ENCODE peak calls at places on chromosome 18, in four cellular contexts. R, H, A and S are unnamed samples.

GRCh38 chr18:53153281-53153680 is 813.3 kb downstream of the DCC start:
- DNase-seq in H (no peak), A (peak; percentile 44), R (no peak), S (peak; percentile 3)

GRCh38 chr18:55302337-55302833 is 285.6 kb downstream of the TCF4 start:
- DNase-seq in A (peak; percentile 14), R (no peak), H (peak; percentile 50), S (no peak)

GRCh38 chr18:10938241-10938640 is 211.1 kb downstream of the PIEZO2 start:
- DNase-seq in H (no peak), R (no peak), A (no peak), S (no peak)

GRCh38 chr18:63882333-63883141 is 5.0 kb upstream of the SERPINB2 start:
- DNase-seq in H (peak; percentile 95), A (no peak), R (no peak), S (no peak)

GRCh38 chr18:75132068-75132467 is 76.9 kb downstream of the PTGR3 start:
- DNase-seq in R (no peak), H (no peak), A (no peak), S (no peak)

GRCh38 chr18:59144483-59144882 is 4.8 kb downstream of the SEC11C start:
- DNase-seq in R (no peak), H (no peak), A (no peak), S (no peak)

GRCh38 chr18:57780318-57781127 is 22.6 kb downstream of the ATP8B1 start:
- DNase-seq in A (no peak), H (peak; percentile 71), R (no peak), S (no peak)

GRCh38 chr18:12911025-12911927 is 27.2 kb upstream of the PTPN2 start:
- DNase-seq in R (no peak), A (no peak), H (peak; percentile 32), S (no peak)

GRCh38 chr18:75350440-75350839 is 77.1 kb downstream of the SMIM21 start:
- DNase-seq in H (no peak), A (peak; percentile 65), R (no peak), S (no peak)

GRCh38 chr18:49722472-49722871 is 90.9 kb downstream of the ACAA2 start:
- DNase-seq in H (no peak), A (no peak), R (no peak), S (no peak)

GRCh38 chr18:71878226-71878625 is 665.9 kb downstream of the CBLN2 start:
- DNase-seq in H (no peak), A (no peak), R (peak; percentile 25), S (no peak)

GRCh38 chr18:13366977-13367892 is 148.7 kb downstream of the LDLRAD4 start:
- DNase-seq in R (no peak), H (no peak), A (no peak), S (no peak)

GRCh38 chr18:34322365-34323289 is 97.9 kb upstream of the NOL4 start:
- DNase-seq in R (peak; percentile 53), H (peak; percentile 81), A (peak; percentile 85), S (peak; percentile 66)

GRCh38 chr18:80154293-80154692 is 45.2 kb downstream of the ADNP2 start:
- DNase-seq in R (no peak), H (peak; percentile 56), A (peak; percentile 47), S (peak; percentile 36)

GRCh38 chr18:64219511-64219910 is 70.6 kb upstream of the LINC00305 start:
- DNase-seq in R (no peak), A (no peak), H (no peak), S (no peak)

GRCh38 chr18:21386523-21387240 is 144.7 kb downstream of the GREB1L start:
- DNase-seq in R (no peak), A (no peak), H (no peak), S (no peak)

GRCh38 chr18:21391074-21391673 is 149.1 kb downstream of the GREB1L start:
- DNase-seq in A (no peak), R (no peak), H (peak; percentile 85), S (no peak)

GRCh38 chr18:21393986-21394385 is 152.0 kb downstream of the GREB1L start:
- DNase-seq in R (no peak), H (no peak), A (no peak), S (no peak)

GRCh38 chr18:21389903-21390302 is 147.9 kb downstream of the GREB1L start:
- DNase-seq in H (no peak), R (no peak), A (no peak), S (no peak)

DNA sequence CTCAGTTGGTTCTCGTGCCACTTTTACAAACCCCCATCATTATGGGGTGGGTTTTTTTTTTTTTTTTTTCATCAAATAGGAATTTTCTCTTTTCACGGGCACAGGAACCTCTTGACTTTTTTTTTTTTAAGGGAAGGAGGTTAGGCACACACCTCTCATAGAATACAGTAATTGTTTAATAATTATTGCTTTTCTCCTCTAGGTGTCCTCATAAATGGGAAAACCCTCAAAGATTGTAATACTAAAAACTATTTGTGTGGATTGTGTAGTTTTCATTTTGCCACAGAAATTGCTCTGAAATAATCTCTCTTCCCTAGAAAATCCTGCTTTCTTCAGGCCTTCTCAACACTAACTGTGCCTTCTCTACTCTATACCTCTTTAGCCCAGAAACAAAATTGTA is 147.3 kb downstream of the GREB1L start:
- DNase-seq in H (peak; percentile 16), A (no peak), R (no peak), S (no peak)
- H2AFZ ChIP-seq in H (no peak overlapping the region), A (no peak overlapping the region), R (no peak overlapping the region), S (no peak overlapping the region)

GRCh38 chr18:22045221-22045918 is 124.0 kb upstream of the GATA6 start:
- DNase-seq in R (no peak), H (no peak), A (no peak), S (no peak)
- H3K27ac ChIP-seq in R (no peak overlapping the region), H (no peak overlapping the region), A (no peak overlapping the region), S (no peak overlapping the region)

DNA sequence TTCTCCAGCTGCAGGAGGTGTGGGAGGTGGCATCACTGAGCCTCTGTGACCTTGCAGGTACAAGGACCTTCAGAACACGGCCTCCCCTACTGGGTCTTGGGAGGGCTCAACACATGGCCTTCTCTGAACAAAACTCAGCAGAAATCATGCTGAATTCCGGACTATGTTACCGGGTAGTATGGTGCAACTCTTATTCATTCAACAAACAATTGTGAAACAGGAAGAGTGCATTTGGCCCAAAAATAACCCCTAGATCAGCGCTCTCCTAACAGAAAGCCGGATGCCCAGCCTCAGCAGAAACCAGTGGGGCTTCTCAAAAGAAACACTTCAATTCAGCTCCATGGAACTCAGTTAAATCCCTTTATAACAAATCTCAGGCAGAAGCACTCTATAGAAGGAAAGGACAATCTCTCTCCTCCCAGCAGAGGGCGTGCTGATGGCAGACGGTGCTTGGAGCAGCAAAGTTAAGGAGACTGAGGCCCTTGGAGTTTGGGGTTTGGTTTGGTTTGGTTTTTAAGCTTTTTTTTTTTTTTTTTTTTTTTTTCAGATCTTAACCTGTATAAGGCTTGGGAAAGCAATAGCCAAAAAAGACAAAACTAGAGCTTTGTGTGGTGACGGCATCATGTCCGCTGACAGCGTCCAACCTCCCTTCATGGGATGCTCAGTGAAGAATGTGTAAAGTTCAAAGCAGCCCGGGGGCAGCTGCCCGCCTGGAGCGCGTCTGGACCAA is 104.2 kb upstream of the SALL3 start:
- DNase-seq in R (no peak), A (peak; percentile 72), H (peak; percentile 7), S (peak; percentile 21)
- TF ChIP-seq EZH2phosphoT487 in R (no peak), A (no peak), H (no peak), S (no peak)

GRCh38 chr18:70693196-70693595 is 404.4 kb downstream of the SOCS6 start:
- DNase-seq in A (peak; percentile 54), R (no peak), H (no peak), S (no peak)
- H2AFZ ChIP-seq in A (peak overlapping the region; percentile 55), R (no peak overlapping the region), H (no peak overlapping the region), S (no peak overlapping the region)

GRCh38 chr18:24138884-24139616 is at the start of gene CABYR:
- DNase-seq in H (peak; percentile 94), R (no peak), A (peak; percentile 92), S (peak; percentile 6)
- H3K27ac ChIP-seq in H (peak within 1 kb of the TSS; percentile 57), R (no peak within 1 kb of the TSS), A (no peak within 1 kb of the TSS), S (no peak within 1 kb of the TSS)

DNA sequence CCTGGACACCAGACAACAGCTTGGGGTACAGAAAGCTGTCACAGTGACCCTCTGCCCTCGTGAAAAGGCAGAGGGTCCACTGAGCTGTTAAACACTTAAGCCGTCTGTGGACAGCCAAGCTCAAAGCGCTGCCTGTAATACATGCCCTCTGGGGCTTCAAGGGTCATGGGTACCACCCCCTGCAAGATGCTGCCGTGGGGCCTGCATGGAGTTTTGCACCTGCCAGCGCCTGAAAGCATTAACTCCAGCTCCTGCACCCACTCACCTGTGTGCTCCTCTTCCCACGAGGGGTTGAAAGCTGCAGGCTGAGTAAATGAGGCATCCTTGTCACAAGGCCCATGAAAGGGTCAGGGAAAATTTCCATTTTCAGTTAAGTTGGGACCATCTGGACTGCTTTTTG is 70.6 kb upstream of the PHLPP1 start:
- DNase-seq in H (no peak), R (no peak), A (no peak), S (no peak)
- TF ChIP-seq EZH2phosphoT487 in H (no peak), R (no peak), A (no peak), S (no peak)

GRCh38 chr18:29491907-29492306 is 1315.0 kb upstream of the CDH2 start:
- DNase-seq in A (no peak), H (no peak), R (no peak), S (no peak)
- H2AFZ ChIP-seq in A (no peak overlapping the region), H (no peak overlapping the region), R (no peak overlapping the region), S (no peak overlapping the region)

DNA sequence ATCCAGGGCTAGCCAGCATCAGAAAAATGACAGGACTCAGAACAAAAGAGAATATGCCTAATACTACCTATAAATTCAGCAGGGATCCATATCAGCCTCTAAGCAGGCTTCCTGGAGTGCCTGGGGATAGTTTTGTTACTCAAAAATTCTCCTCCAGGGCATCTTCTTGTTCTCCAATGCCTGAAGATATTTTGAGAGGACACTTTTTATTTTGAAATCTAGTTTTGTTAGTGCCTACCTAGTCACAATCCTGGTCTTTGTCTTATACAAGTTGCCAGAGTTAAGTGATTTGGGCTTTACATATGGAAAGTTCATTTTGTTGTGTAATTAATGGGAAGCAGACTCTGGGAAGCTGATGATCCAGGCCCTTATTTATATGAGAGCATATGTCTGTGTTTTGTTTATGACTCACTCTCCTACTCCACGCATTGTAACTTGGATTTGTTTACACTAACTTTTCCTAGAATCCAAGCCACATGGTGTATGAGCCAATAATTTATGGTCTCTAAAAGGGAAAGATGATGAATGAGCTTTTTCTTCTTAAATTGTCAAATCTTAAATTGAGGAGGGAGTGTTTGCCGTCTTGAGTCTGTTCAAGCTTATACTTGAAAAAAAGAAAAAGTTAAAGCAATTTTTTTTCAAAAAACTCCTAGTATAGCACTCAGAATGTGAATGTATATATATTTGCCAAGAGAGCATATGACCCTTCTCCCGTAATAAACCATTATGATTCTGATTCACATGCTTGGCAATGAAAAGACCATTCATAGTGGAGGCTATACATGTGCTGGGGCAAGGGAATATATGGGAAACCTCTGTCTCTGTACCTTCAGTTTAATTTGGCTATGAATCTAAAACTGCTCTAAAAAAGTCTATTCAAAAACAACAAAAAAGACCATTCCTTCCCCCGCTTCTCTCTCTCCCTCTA is 370.3 kb downstream of the SETBP1 start:
- DNase-seq in R (no peak), A (no peak), H (peak; percentile 88), S (no peak)
- H3K27ac ChIP-seq in R (no peak overlapping the region), A (no peak overlapping the region), H (peak overlapping the region; percentile 59), S (no peak overlapping the region)

GRCh38 chr18:5582849-5583667 is 39.3 kb upstream of the EPB41L3 start:
- DNase-seq in H (peak; percentile 57), A (no peak), R (no peak), S (no peak)
- TF ChIP-seq EZH2phosphoT487 in H (no peak), A (no peak), R (no peak), S (no peak)